ENCODE peak calls at places on chromosomes 7 and 10, in five cellular contexts. Z, H, J, C and B are unnamed samples.

GRCh38 chr10:110215286-110215685 is 7.9 kb downstream of the MXI1 start:
- DNase-seq in C (no peak), Z (no peak), H (no peak), J (no peak), B (no peak)

GRCh38 chr10:126663328-126663727 is 7.2 kb downstream of the C10orf90 start:
- DNase-seq in C (no peak), Z (peak; percentile 98), H (no peak), J (no peak), B (no peak)

GRCh38 chr7:95096123-95096395 is 188.7 kb downstream of the PPP1R9A start:
- DNase-seq in C (no peak), H (no peak), Z (peak; percentile 49), J (no peak), B (no peak)

GRCh38 chr7:24812313-24812945 is 55.2 kb upstream of the GSDME start:
- DNase-seq in Z (peak; percentile 36), H (no peak), C (peak; percentile 60), J (peak; percentile 56), B (peak; percentile 25)

GRCh38 chr7:102111063-102111757 is 175.5 kb upstream of the SH2B2 start:
- DNase-seq in C (no peak), J (no peak), Z (peak; percentile 60), H (no peak), B (no peak)

GRCh38 chr10:44803820-44804219 is 107.3 kb upstream of the TMEM72 start:
- DNase-seq in J (no peak), H (no peak), Z (no peak), C (no peak), B (no peak)

GRCh38 chr7:16535500-16535899 is 8.9 kb downstream of the LRRC72 start:
- DNase-seq in J (no peak), C (no peak), Z (no peak), H (no peak), B (no peak)

GRCh38 chr7:47461161-47461560 is 120.8 kb downstream of the TNS3 start:
- DNase-seq in Z (no peak), J (no peak), H (no peak), C (no peak), B (no peak)

GRCh38 chr7:83149466-83149865 is 13.2 kb downstream of the PCLO start:
- DNase-seq in C (no peak), J (no peak), H (no peak), Z (no peak), B (no peak)

GRCh38 chr7:24982917-24983316 is 2.9 kb upstream of the OSBPL3 start:
- DNase-seq in Z (no peak), J (no peak), H (no peak), C (no peak), B (no peak)

GRCh38 chr10:77841711-77842375 is 84.7 kb downstream of the DLG5 start:
- DNase-seq in J (no peak), C (no peak), H (no peak), Z (no peak), B (no peak)